ENCODE peak calls at places on chromosomes 6 and 20, in eight cellular contexts. One of them, this sample, is unnamed.

GRCh38 chr20:2234788-2235187 is 61.0 kb upstream of the TGM3 start:
- DNase-seq in heart right ventricle: no peak
- DNase-seq in tibial artery: no peak
- DNase-seq in choroid plexus epithelial cell: peak
- DNase-seq in GM23248: no peak
- DNase-seq in body of pancreas: no peak
- DNase-seq in OCI-LY7: no peak
- DNase-seq in cardiac muscle cell: no peak
- DNase-seq in this sample: no peak

GRCh38 chr6:4814212-4814611 is 38.0 kb downstream of the CDYL start:
- DNase-seq in OCI-LY7: no peak
- DNase-seq in GM23248: no peak
- DNase-seq in cardiac muscle cell: no peak
- DNase-seq in heart right ventricle: no peak
- DNase-seq in choroid plexus epithelial cell: no peak
- DNase-seq in body of pancreas: no peak
- DNase-seq in tibial artery: no peak
- DNase-seq in this sample: no peak

GRCh38 chr20:63090682-63091571 is 84.2 kb upstream of the BHLHE23 start:
- DNase-seq in OCI-LY7: no peak
- DNase-seq in GM23248: no peak
- DNase-seq in tibial artery: peak
- DNase-seq in body of pancreas: no peak
- DNase-seq in heart right ventricle: no peak
- DNase-seq in choroid plexus epithelial cell: no peak
- DNase-seq in cardiac muscle cell: no peak
- DNase-seq in this sample: no peak

GRCh38 chr20:20499469-20499868 is 131.6 kb downstream of the INSM1 start:
- DNase-seq in heart right ventricle: no peak
- DNase-seq in OCI-LY7: no peak
- DNase-seq in GM23248: no peak
- DNase-seq in cardiac muscle cell: no peak
- DNase-seq in choroid plexus epithelial cell: no peak
- DNase-seq in tibial artery: no peak
- DNase-seq in body of pancreas: no peak
- DNase-seq in this sample: no peak

GRCh38 chr6:25279748-25280616 is 808 bp downstream of the CARMIL1 start:
- DNase-seq in body of pancreas: peak
- DNase-seq in GM23248: peak
- DNase-seq in choroid plexus epithelial cell: no peak
- DNase-seq in OCI-LY7: peak
- DNase-seq in heart right ventricle: peak
- DNase-seq in tibial artery: peak
- DNase-seq in cardiac muscle cell: no peak
- DNase-seq in this sample: no peak

GRCh38 chr20:36856691-36857635 is 19.0 kb upstream of the TLDC2 start:
- DNase-seq in tibial artery: no peak
- DNase-seq in body of pancreas: no peak
- DNase-seq in choroid plexus epithelial cell: peak
- DNase-seq in GM23248: peak
- DNase-seq in heart right ventricle: peak
- DNase-seq in cardiac muscle cell: peak
- DNase-seq in OCI-LY7: peak
- DNase-seq in this sample: no peak

GRCh38 chr6:132490478-132491204 is 22.3 kb downstream of the STX7 start:
- DNase-seq in choroid plexus epithelial cell: no peak
- DNase-seq in tibial artery: no peak
- DNase-seq in body of pancreas: no peak
- DNase-seq in OCI-LY7: peak
- DNase-seq in GM23248: peak
- DNase-seq in cardiac muscle cell: no peak
- DNase-seq in heart right ventricle: no peak
- DNase-seq in this sample: no peak

GRCh38 chr6:23826587-23826986 is 299.4 kb upstream of the NRSN1 start:
- DNase-seq in tibial artery: no peak
- DNase-seq in OCI-LY7: no peak
- DNase-seq in heart right ventricle: no peak
- DNase-seq in choroid plexus epithelial cell: peak
- DNase-seq in GM23248: no peak
- DNase-seq in body of pancreas: no peak
- DNase-seq in cardiac muscle cell: peak
- DNase-seq in this sample: no peak

GRCh38 chr6:23137596-23137995 is 568.2 kb downstream of the HDGFL1 start:
- DNase-seq in tibial artery: no peak
- DNase-seq in GM23248: peak
- DNase-seq in OCI-LY7: no peak
- DNase-seq in choroid plexus epithelial cell: peak
- DNase-seq in heart right ventricle: no peak
- DNase-seq in body of pancreas: no peak
- DNase-seq in cardiac muscle cell: peak
- DNase-seq in this sample: no peak

DNA sequence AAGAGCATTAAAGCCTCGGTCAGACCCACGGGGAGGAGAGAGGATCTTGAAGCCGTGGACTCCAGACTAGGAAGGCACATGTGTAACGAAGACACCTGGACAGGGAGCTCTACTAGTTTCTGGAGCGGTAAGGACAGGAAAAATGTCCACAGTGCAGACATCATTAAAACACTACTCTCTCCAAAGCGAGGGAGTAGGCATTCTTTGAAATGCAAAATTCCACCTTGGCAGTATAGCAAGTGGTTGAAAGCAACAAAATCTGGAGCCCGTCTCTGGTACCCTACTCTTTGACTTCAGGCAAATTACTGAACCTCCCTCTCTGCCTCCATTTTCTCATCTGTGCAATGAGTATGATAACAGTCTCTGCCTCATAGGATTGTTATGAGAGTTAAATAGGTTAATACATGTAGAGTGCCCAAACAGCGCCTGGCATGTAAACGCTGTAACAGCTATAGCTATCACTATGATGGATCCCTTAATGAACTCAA is 408 bp upstream of the CRIP3 start:
- DNase-seq in body of pancreas: no peak
- DNase-seq in cardiac muscle cell: no peak
- DNase-seq in tibial artery: no peak
- DNase-seq in heart right ventricle: no peak
- DNase-seq in OCI-LY7: no peak
- DNase-seq in choroid plexus epithelial cell: no peak
- DNase-seq in GM23248: no peak
- DNase-seq in this sample: no peak
- H3K4me3 ChIP-seq in body of pancreas: no peak
- H3K4me3 ChIP-seq in cardiac muscle cell: peak
- H3K4me3 ChIP-seq in tibial artery: peak
- H3K4me3 ChIP-seq in heart right ventricle: peak
- H3K4me3 ChIP-seq in OCI-LY7: peak
- H3K4me3 ChIP-seq in choroid plexus epithelial cell: no peak
- H3K4me3 ChIP-seq in GM23248: peak
- H3K4me3 ChIP-seq in this sample: no peak

DNA sequence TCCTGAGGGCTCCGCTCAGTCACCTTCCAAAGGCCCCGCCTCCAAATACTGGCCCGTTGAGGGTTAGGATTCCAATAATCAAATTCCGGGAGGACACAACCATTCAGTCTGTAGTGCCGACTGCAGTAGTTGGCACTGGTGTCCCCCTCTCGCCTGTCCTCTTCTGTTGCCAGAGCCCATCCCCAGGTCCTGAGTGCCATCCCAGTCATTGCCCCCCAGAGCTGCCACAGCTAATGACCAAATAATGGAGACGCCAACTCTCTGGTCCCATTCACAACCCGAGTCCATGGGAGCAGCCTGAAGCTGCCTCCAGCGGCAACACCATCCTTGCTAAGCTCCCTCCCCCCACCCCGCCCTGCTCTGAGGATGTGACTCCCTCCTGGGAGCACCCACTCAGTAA is 115.9 kb downstream of the JPH2 start:
- DNase-seq in choroid plexus epithelial cell: no peak
- DNase-seq in OCI-LY7: no peak
- DNase-seq in GM23248: no peak
- DNase-seq in heart right ventricle: no peak
- DNase-seq in tibial artery: peak
- DNase-seq in cardiac muscle cell: no peak
- DNase-seq in body of pancreas: no peak
- DNase-seq in this sample: no peak
- H3K4me3 ChIP-seq in choroid plexus epithelial cell: no peak
- H3K4me3 ChIP-seq in OCI-LY7: no peak
- H3K4me3 ChIP-seq in GM23248: no peak
- H3K4me3 ChIP-seq in heart right ventricle: no peak
- H3K4me3 ChIP-seq in tibial artery: no peak
- H3K4me3 ChIP-seq in cardiac muscle cell: no peak
- H3K4me3 ChIP-seq in body of pancreas: no peak
- H3K4me3 ChIP-seq in this sample: no peak

GRCh38 chr6:74879970-74880369 is 325.9 kb downstream of the COL12A1 start:
- DNase-seq in GM23248: no peak
- DNase-seq in body of pancreas: no peak
- DNase-seq in OCI-LY7: no peak
- DNase-seq in tibial artery: no peak
- DNase-seq in cardiac muscle cell: no peak
- DNase-seq in heart right ventricle: no peak
- DNase-seq in choroid plexus epithelial cell: peak
- DNase-seq in this sample: no peak
- H3K4me3 ChIP-seq in GM23248: no peak
- H3K4me3 ChIP-seq in body of pancreas: no peak
- H3K4me3 ChIP-seq in OCI-LY7: no peak
- H3K4me3 ChIP-seq in tibial artery: no peak
- H3K4me3 ChIP-seq in cardiac muscle cell: no peak
- H3K4me3 ChIP-seq in heart right ventricle: no peak
- H3K4me3 ChIP-seq in choroid plexus epithelial cell: no peak
- H3K4me3 ChIP-seq in this sample: no peak

GRCh38 chr6:27631614-27631925 is 158.7 kb upstream of the ZNF184 start:
- DNase-seq in body of pancreas: no peak
- DNase-seq in cardiac muscle cell: no peak
- DNase-seq in GM23248: no peak
- DNase-seq in heart right ventricle: no peak
- DNase-seq in tibial artery: no peak
- DNase-seq in choroid plexus epithelial cell: no peak
- DNase-seq in OCI-LY7: no peak
- DNase-seq in this sample: no peak
- H3K4me3 ChIP-seq in body of pancreas: no peak
- H3K4me3 ChIP-seq in cardiac muscle cell: peak
- H3K4me3 ChIP-seq in GM23248: peak
- H3K4me3 ChIP-seq in heart right ventricle: no peak
- H3K4me3 ChIP-seq in tibial artery: no peak
- H3K4me3 ChIP-seq in choroid plexus epithelial cell: no peak
- H3K4me3 ChIP-seq in OCI-LY7: no peak
- H3K4me3 ChIP-seq in this sample: no peak

GRCh38 chr20:46074006-46074405 is 15.8 kb downstream of the NCOA5 start:
- DNase-seq in body of pancreas: no peak
- DNase-seq in cardiac muscle cell: no peak
- DNase-seq in tibial artery: no peak
- DNase-seq in heart right ventricle: no peak
- DNase-seq in choroid plexus epithelial cell: no peak
- DNase-seq in GM23248: no peak
- DNase-seq in OCI-LY7: no peak
- DNase-seq in this sample: no peak

GRCh38 chr20:46073443-46073842 is 16.3 kb downstream of the NCOA5 start:
- DNase-seq in cardiac muscle cell: no peak
- DNase-seq in body of pancreas: no peak
- DNase-seq in heart right ventricle: no peak
- DNase-seq in OCI-LY7: no peak
- DNase-seq in GM23248: no peak
- DNase-seq in tibial artery: no peak
- DNase-seq in choroid plexus epithelial cell: no peak
- DNase-seq in this sample: no peak

GRCh38 chr20:46073024-46073423 is 16.7 kb downstream of the NCOA5 start:
- DNase-seq in heart right ventricle: no peak
- DNase-seq in body of pancreas: no peak
- DNase-seq in choroid plexus epithelial cell: no peak
- DNase-seq in GM23248: no peak
- DNase-seq in OCI-LY7: no peak
- DNase-seq in tibial artery: no peak
- DNase-seq in cardiac muscle cell: no peak
- DNase-seq in this sample: no peak

GRCh38 chr20:46070215-46070910 is 19.4 kb downstream of the NCOA5 start:
- DNase-seq in tibial artery: no peak
- DNase-seq in heart right ventricle: no peak
- DNase-seq in cardiac muscle cell: peak
- DNase-seq in GM23248: peak
- DNase-seq in OCI-LY7: no peak
- DNase-seq in choroid plexus epithelial cell: peak
- DNase-seq in body of pancreas: no peak
- DNase-seq in this sample: peak

GRCh38 chr20:46071573-46071972 is 18.2 kb downstream of the NCOA5 start:
- DNase-seq in body of pancreas: no peak
- DNase-seq in heart right ventricle: no peak
- DNase-seq in choroid plexus epithelial cell: no peak
- DNase-seq in OCI-LY7: no peak
- DNase-seq in cardiac muscle cell: no peak
- DNase-seq in tibial artery: no peak
- DNase-seq in GM23248: no peak
- DNase-seq in this sample: no peak
- H3K4me3 ChIP-seq in body of pancreas: no peak
- H3K4me3 ChIP-seq in heart right ventricle: no peak
- H3K4me3 ChIP-seq in choroid plexus epithelial cell: no peak
- H3K4me3 ChIP-seq in OCI-LY7: no peak
- H3K4me3 ChIP-seq in cardiac muscle cell: no peak
- H3K4me3 ChIP-seq in tibial artery: no peak
- H3K4me3 ChIP-seq in GM23248: no peak
- H3K4me3 ChIP-seq in this sample: no peak

DNA sequence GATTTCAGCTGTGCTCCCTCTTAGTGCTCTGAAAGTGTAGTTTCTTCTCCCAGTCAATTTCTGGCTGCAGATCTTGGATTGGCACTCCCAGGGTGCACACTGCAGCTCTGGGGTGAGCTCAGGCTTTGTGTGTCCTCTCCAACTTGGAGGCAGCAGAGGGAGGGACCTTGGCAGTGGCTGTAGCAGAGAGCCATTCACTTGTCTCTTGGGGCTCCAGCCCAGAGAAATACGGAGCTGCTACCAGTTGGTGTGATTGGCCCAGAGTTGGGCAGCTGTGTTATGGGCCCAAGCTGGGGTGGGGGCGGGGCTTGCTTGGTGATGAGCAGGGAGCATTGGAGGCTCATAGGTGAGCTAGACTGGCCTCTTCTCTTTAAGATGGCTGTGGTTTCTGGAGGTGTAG is 65.9 kb downstream of the KLHL32 start:
- DNase-seq in tibial artery: no peak
- DNase-seq in OCI-LY7: no peak
- DNase-seq in heart right ventricle: no peak
- DNase-seq in GM23248: no peak
- DNase-seq in choroid plexus epithelial cell: no peak
- DNase-seq in cardiac muscle cell: no peak
- DNase-seq in body of pancreas: no peak
- DNase-seq in this sample: no peak
- H3K4me3 ChIP-seq in tibial artery: no peak
- H3K4me3 ChIP-seq in OCI-LY7: no peak
- H3K4me3 ChIP-seq in heart right ventricle: no peak
- H3K4me3 ChIP-seq in GM23248: no peak
- H3K4me3 ChIP-seq in choroid plexus epithelial cell: no peak
- H3K4me3 ChIP-seq in cardiac muscle cell: no peak
- H3K4me3 ChIP-seq in body of pancreas: no peak
- H3K4me3 ChIP-seq in this sample: no peak

DNA sequence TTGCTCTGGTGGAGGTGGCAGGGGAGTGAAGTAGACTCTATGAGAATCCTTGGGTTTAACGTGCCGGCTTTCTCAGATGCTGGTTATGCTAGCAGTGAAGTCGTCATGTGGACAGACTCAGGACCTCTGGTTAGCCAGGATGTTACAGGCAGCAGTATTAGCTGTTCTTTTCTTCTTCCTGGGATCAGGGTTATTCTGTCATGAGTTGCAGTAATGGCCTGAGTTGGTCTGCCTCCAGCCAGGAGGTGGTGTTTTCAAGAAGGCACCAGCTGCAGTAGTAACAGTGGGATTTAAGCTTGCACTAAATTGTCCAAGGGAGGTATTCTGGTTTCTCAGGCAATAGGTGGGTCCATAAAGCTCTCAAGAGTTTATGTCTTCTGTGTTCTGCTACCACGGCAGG is 56.7 kb downstream of the HDDC2 start:
- DNase-seq in tibial artery: no peak
- DNase-seq in cardiac muscle cell: no peak
- DNase-seq in choroid plexus epithelial cell: no peak
- DNase-seq in OCI-LY7: no peak
- DNase-seq in body of pancreas: no peak
- DNase-seq in GM23248: no peak
- DNase-seq in heart right ventricle: no peak
- DNase-seq in this sample: no peak
- H3K4me3 ChIP-seq in tibial artery: no peak
- H3K4me3 ChIP-seq in cardiac muscle cell: no peak
- H3K4me3 ChIP-seq in choroid plexus epithelial cell: no peak
- H3K4me3 ChIP-seq in OCI-LY7: no peak
- H3K4me3 ChIP-seq in body of pancreas: no peak
- H3K4me3 ChIP-seq in GM23248: no peak
- H3K4me3 ChIP-seq in heart right ventricle: no peak
- H3K4me3 ChIP-seq in this sample: no peak